ENCODE peak calls at places on chromosome 4, in eight cellular contexts. H, Q, K, Y, C, X, L and R are unnamed samples. For H3K36me3, the result is how much of the 10 kb centered on the place peaks cover.

GRCh38 chr4:167100120-167100519 is 134.2 kb downstream of the SPOCK3 start:
- DNase-seq in Y (peak), K (no peak), Q (no peak), X (no peak), C (no peak), L (no peak), H (peak), R (no peak)

GRCh38 chr4:76219299-76220055 is 5.9 kb upstream of the SCARB2 start:
- DNase-seq in Q (no peak), K (no peak), C (peak), X (no peak), Y (no peak), L (no peak), H (peak), R (no peak)

GRCh38 chr4:107419052-107419451 is 301.0 kb downstream of the PAPSS1 start:
- DNase-seq in L (no peak), K (no peak), C (no peak), H (no peak), Y (no peak), Q (no peak), X (no peak), R (no peak)

GRCh38 chr4:142840516-142841123 is 5.5 kb downstream of the INPP4B start:
- DNase-seq in X (no peak), C (peak), H (peak), Y (no peak), Q (no peak), K (no peak), L (no peak), R (no peak)

GRCh38 chr4:8780086-8780485 is 91.6 kb downstream of the HMX1 start:
- DNase-seq in K (no peak), H (no peak), L (no peak), C (no peak), X (no peak), Y (no peak), Q (no peak), R (no peak)

GRCh38 chr4:125739760-125740159 is 425.0 kb downstream of the FAT4 start:
- DNase-seq in X (no peak), L (no peak), Y (no peak), C (no peak), H (peak), K (no peak), Q (no peak), R (no peak)

GRCh38 chr4:153785830-153786721 is 2.8 kb downstream of the SFRP2 start:
- DNase-seq in L (no peak), X (no peak), K (no peak), H (peak), Y (peak), C (peak), Q (no peak), R (no peak)

GRCh38 chr4:164485169-164485568 is 268.8 kb upstream of the SMIM31 start:
- DNase-seq in K (no peak), Q (no peak), H (no peak), Y (no peak), C (no peak), L (no peak), X (no peak), R (no peak)

GRCh38 chr4:85431881-85432280 is 43.1 kb upstream of the ARHGAP24 start:
- DNase-seq in C (no peak), H (no peak), X (no peak), Y (no peak), K (no peak), L (no peak), Q (no peak), R (no peak)

GRCh38 chr4:168540086-168540864 is 43.4 kb downstream of the PALLD start:
- DNase-seq in Y (no peak), K (no peak), H (no peak), Q (no peak), L (no peak), C (no peak), X (no peak), R (no peak)

GRCh38 chr4:163681208-163681821 is 186.8 kb downstream of the TMA16 start:
- DNase-seq in C (peak), X (no peak), L (no peak), Q (no peak), K (no peak), Y (no peak), H (peak), R (no peak)

GRCh38 chr4:172758586-172759340 is 409.8 kb upstream of the GALNT7 start:
- DNase-seq in C (no peak), Q (no peak), H (peak), K (no peak), X (no peak), Y (peak), L (peak), R (no peak)

GRCh38 chr4:70113656-70114055 is 40.4 kb upstream of the PRR27 start:
- DNase-seq in H (no peak), X (no peak), K (no peak), Y (no peak), C (no peak), L (no peak), Q (no peak), R (no peak)

GRCh38 chr4:6887591-6888371 is 21.8 kb upstream of the TBC1D14 start:
- DNase-seq in Y (no peak), X (no peak), H (peak), Q (no peak), L (no peak), C (no peak), K (peak), R (no peak)

GRCh38 chr4:173529505-173530325 is at the start of gene HAND2:
- DNase-seq in H (peak), Q (no peak), X (no peak), C (no peak), L (peak), Y (no peak), K (peak), R (peak)

GRCh38 chr4:4981427-4981826 is 37.8 kb downstream of the CYTL1 start:
- DNase-seq in Q (no peak), X (no peak), L (no peak), H (peak), K (no peak), Y (no peak), C (no peak), R (no peak)

GRCh38 chr4:188697217-188697616 is 558.0 kb downstream of the TRIML1 start:
- DNase-seq in K (no peak), H (peak), C (no peak), L (no peak), X (no peak), Y (no peak), Q (no peak), R (no peak)

GRCh38 chr4:152307669-152308068 is 228.2 kb downstream of the FBXW7 start:
- DNase-seq in C (no peak), Y (no peak), Q (no peak), L (no peak), K (no peak), H (no peak), X (no peak), R (no peak)

GRCh38 chr4:151429957-151430548 is 21.1 kb downstream of the FHIP1A start:
- DNase-seq in Y (no peak), C (no peak), L (no peak), Q (no peak), H (no peak), K (no peak), X (no peak), R (no peak)

GRCh38 chr4:152807294-152807829 is 27.6 kb downstream of the ARFIP1 start:
- DNase-seq in L (no peak), Q (no peak), K (no peak), X (no peak), Y (no peak), C (no peak), H (peak), R (no peak)

GRCh38 chr4:140049924-140050681 is 103.9 kb downstream of the MAML3 start:
- DNase-seq in X (no peak), Y (no peak), L (no peak), C (peak), H (peak), Q (no peak), K (no peak), R (no peak)

GRCh38 chr4:25075129-25075528 is 44.4 kb upstream of the LGI2 start:
- DNase-seq in Q (no peak), X (no peak), Y (no peak), C (no peak), H (no peak), L (no peak), K (peak), R (no peak)

GRCh38 chr4:10237131-10237530 is 120.5 kb upstream of the WDR1 start:
- DNase-seq in K (no peak), H (no peak), X (no peak), Q (no peak), L (no peak), Y (no peak), C (no peak), R (no peak)

GRCh38 chr4:10690185-10690907 is 5.8 kb upstream of the CLNK start:
- DNase-seq in H (no peak), X (no peak), Q (no peak), C (no peak), Y (no peak), L (no peak), K (no peak), R (no peak)

GRCh38 chr4:127623755-127624087 is 9.0 kb upstream of the INTU start:
- DNase-seq in C (no peak), K (peak), X (no peak), L (no peak), H (peak), Y (no peak), Q (no peak), R (peak)

GRCh38 chr4:5156677-5157076 is 105.4 kb downstream of the STK32B start:
- DNase-seq in Y (no peak), C (no peak), Q (no peak), H (no peak), K (no peak), X (no peak), L (no peak), R (no peak)

GRCh38 chr4:44985152-44985551 is 258.8 kb upstream of the GNPDA2 start:
- DNase-seq in X (no peak), C (no peak), K (no peak), L (no peak), Q (no peak), Y (no peak), H (no peak), R (no peak)

GRCh38 chr4:60463846-60464502 is 736.2 kb upstream of the ADGRL3 start:
- DNase-seq in H (peak), K (no peak), Q (no peak), X (no peak), Y (no peak), L (no peak), C (no peak), R (no peak)

GRCh38 chr4:11505225-11505971 is 76.7 kb upstream of the HS3ST1 start:
- DNase-seq in X (no peak), K (no peak), Q (peak), Y (peak), L (no peak), H (no peak), C (peak), R (no peak)

GRCh38 chr4:95178938-95179337 is 369.8 kb downstream of the UNC5C start:
- DNase-seq in H (no peak), C (no peak), Q (no peak), K (no peak), Y (no peak), X (no peak), L (no peak), R (no peak)

GRCh38 chr4:158821228-158822009 is 52.6 kb downstream of the FNIP2 start:
- DNase-seq in Q (no peak), H (no peak), L (no peak), Y (no peak), K (no peak), C (no peak), X (no peak), R (no peak)

GRCh38 chr4:142413516-142413915 is 432.6 kb downstream of the INPP4B start:
- DNase-seq in K (no peak), Y (no peak), Q (no peak), H (no peak), C (no peak), L (no peak), X (no peak), R (no peak)

GRCh38 chr4:122728781-122729330 is 3.6 kb upstream of the BBS12 start:
- DNase-seq in Y (no peak), L (no peak), H (no peak), K (no peak), X (no peak), Q (no peak), C (no peak), R (no peak)

GRCh38 chr4:86942185-86942666 is 7.4 kb downstream of the AFF1 start:
- DNase-seq in Q (no peak), H (peak), Y (no peak), K (no peak), X (no peak), C (peak), L (no peak), R (no peak)

GRCh38 chr4:111213520-111213919 is 590.6 kb upstream of the PITX2 start:
- DNase-seq in Q (no peak), X (no peak), C (no peak), Y (no peak), L (peak), H (no peak), K (no peak), R (no peak)

GRCh38 chr4:82422616-82423015 is 7.6 kb downstream of the HNRNPDL start:
- DNase-seq in Q (no peak), K (no peak), X (no peak), Y (no peak), H (no peak), L (no peak), C (no peak), R (no peak)
- H3K36me3 ChIP-seq in Q (under half), K (under half), X (under half), Y (half or more), H (under half), L (under half), C (under half), R (under half)

GRCh38 chr4:88060431-88060830 is 53.0 kb downstream of the PKD2 start:
- DNase-seq in Y (no peak), K (no peak), Q (no peak), X (no peak), H (no peak), L (no peak), C (no peak), R (no peak)

GRCh38 chr4:88064410-88064809 is 57.0 kb downstream of the PKD2 start:
- DNase-seq in L (no peak), H (no peak), Y (no peak), X (no peak), Q (no peak), K (no peak), C (peak), R (no peak)

GRCh38 chr4:88063634-88064296 is 56.3 kb downstream of the PKD2 start:
- DNase-seq in Y (no peak), K (no peak), L (no peak), Q (no peak), C (no peak), H (no peak), X (no peak), R (no peak)

GRCh38 chr4:88062311-88062710 is 54.9 kb downstream of the PKD2 start:
- DNase-seq in H (no peak), L (no peak), C (no peak), Q (no peak), K (no peak), Y (no peak), X (no peak), R (no peak)

DNA sequence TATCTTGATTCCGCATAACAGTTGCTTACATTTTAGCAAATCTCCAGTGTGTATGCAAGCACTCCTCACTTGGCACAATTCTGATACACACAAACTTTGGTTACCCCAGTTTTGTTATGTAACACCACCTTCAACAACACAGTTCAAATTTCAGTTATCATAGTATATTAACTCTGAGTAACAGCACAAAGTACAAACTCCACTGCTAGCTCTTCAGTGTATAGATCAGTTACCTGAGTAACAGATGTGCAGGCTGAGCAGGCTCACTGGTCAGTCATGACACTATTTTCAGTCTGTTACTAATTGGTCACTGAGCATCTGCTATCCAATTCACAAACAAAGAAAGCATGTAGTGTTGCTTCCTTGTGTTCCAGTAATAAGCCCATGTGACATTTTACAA is 55.4 kb downstream of the PKD2 start:
- DNase-seq in C (peak), X (no peak), Q (no peak), H (no peak), L (no peak), K (no peak), Y (no peak), R (no peak)
- H3K36me3 ChIP-seq in C (under half), X (under half), Q (under half), H (under half), L (under half), K (under half), Y (under half), R (under half)

GRCh38 chr4:2728806-2729532 is 27.2 kb downstream of the TNIP2 start:
- DNase-seq in Y (no peak), K (no peak), C (no peak), Q (no peak), X (no peak), H (no peak), L (no peak), R (no peak)
- H3K36me3 ChIP-seq in Y (under half), K (under half), C (under half), Q (under half), X (under half), H (under half), L (under half), R (under half)

GRCh38 chr4:61851126-61851525 is 651.0 kb downstream of the ADGRL3 start:
- DNase-seq in L (no peak), K (no peak), C (no peak), Q (no peak), Y (no peak), H (no peak), X (no peak), R (no peak)
- H3K36me3 ChIP-seq in L (under half), K (under half), C (under half), Q (under half), Y (under half), H (under half), X (under half), R (under half)